ENCODE peak calls at places on chromosomes 7 and 10, in nine cellular contexts. F, X, L, O, M, S, H, J and A are unnamed samples.

GRCh38 chr7:155466142-155466813 is 8.3 kb downstream of the EN2 start:
- DNase-seq in H (no peak), F (no peak), J (no peak), M (no peak), L (no peak), O (no peak), X (no peak), S (no peak), A (no peak)

GRCh38 chr7:51315393-51316261 is 982 bp downstream of the COBL start:
- DNase-seq in F (peak; percentile 36), L (no peak), X (peak; percentile 81), H (peak; percentile 77), O (peak; percentile 29), M (no peak), S (peak; percentile 30), J (no peak), A (no peak)

GRCh38 chr7:134941185-134941900 is 45.0 kb upstream of the AGBL3 start:
- DNase-seq in F (peak; percentile 80), S (no peak), O (no peak), H (no peak), X (no peak), J (no peak), M (no peak), L (no peak), A (no peak)

GRCh38 chr10:4662576-4663161 is 163.3 kb upstream of the AKR1E2 start:
- DNase-seq in S (no peak), L (no peak), O (peak; percentile 36), H (no peak), F (no peak), M (no peak), X (no peak), J (no peak), A (no peak)

GRCh38 chr10:122675278-122675677 is 24.4 kb downstream of the C10orf120 start:
- DNase-seq in J (no peak), F (no peak), S (no peak), H (no peak), O (no peak), L (no peak), M (no peak), X (no peak), A (no peak)

GRCh38 chr10:102460836-102461186 is 9.5 kb upstream of the C10orf95 start:
- DNase-seq in H (no peak), X (no peak), S (no peak), J (no peak), O (no peak), F (no peak), M (no peak), L (no peak), A (no peak)

GRCh38 chr7:23700058-23700457 is 10.0 kb upstream of the STK31 start:
- DNase-seq in L (no peak), J (no peak), S (no peak), F (no peak), M (no peak), H (no peak), O (no peak), X (no peak), A (no peak)

GRCh38 chr7:44767134-44767911 is 18.7 kb downstream of the ZMIZ2 start:
- DNase-seq in L (no peak), H (no peak), M (no peak), F (no peak), X (no peak), J (no peak), S (no peak), O (no peak), A (no peak)

GRCh38 chr10:27822286-27822685 is 76.7 kb upstream of the MKX start:
- DNase-seq in J (no peak), S (no peak), H (no peak), O (no peak), X (no peak), M (no peak), F (no peak), L (no peak), A (no peak)

GRCh38 chr7:106538638-106539037 is 122.3 kb downstream of the CCDC71L start:
- DNase-seq in S (no peak), X (no peak), J (no peak), H (no peak), M (no peak), F (no peak), L (no peak), O (no peak), A (no peak)

GRCh38 chr10:88245974-88246511 is 337.1 kb downstream of the RNLS start:
- DNase-seq in S (no peak), H (no peak), M (peak; percentile 57), X (no peak), J (no peak), F (no peak), L (no peak), O (no peak), A (no peak)

GRCh38 chr7:70241776-70242175 is 643.5 kb downstream of the AUTS2 start:
- DNase-seq in O (no peak), J (no peak), L (no peak), M (no peak), F (no peak), S (no peak), H (no peak), X (no peak), A (no peak)

GRCh38 chr7:21805793-21806192 is 139.9 kb downstream of the CDCA7L start:
- DNase-seq in J (no peak), F (no peak), O (no peak), L (no peak), X (no peak), S (no peak), H (no peak), M (no peak), A (no peak)
- H3K27ac ChIP-seq in J (no peak overlapping the region), F (no peak overlapping the region), O (no peak overlapping the region), L (no peak overlapping the region), X (no peak overlapping the region), S (no peak overlapping the region), H (no peak overlapping the region), M (no peak overlapping the region), A (no peak overlapping the region)

DNA sequence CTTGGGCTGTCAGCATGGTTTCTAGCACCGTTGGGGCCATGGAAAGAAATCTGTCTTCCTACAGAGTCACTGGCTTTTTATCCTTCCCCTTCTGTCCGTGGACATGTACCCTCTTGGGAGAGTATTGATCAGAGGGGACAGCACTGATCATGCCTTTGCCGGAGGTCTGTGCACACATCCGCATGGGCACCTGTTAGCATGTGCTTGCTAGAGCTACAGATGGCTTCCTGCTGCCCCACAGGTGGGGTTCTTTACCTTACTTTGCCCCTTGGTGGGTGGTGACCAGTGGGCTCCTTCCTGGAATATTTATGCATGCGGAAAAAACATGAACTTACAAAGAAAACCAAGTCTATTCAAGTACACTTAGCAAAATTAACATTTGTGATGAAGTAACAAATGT is 24.9 kb downstream of the RPS24 start:
- DNase-seq in M (no peak), H (no peak), F (no peak), X (no peak), O (no peak), J (no peak), S (no peak), L (no peak), A (no peak)
- H3K36me3 ChIP-seq in M (no peaks in the 10 kb centered on the region), H (no peaks in the 10 kb centered on the region), F (no peaks in the 10 kb centered on the region), X (no peaks in the 10 kb centered on the region), O (no peaks in the 10 kb centered on the region), J (no peaks in the 10 kb centered on the region), S (no peaks in the 10 kb centered on the region), L (no peaks in the 10 kb centered on the region), A (no peaks in the 10 kb centered on the region)

GRCh38 chr10:69867699-69868558 is 66.2 kb downstream of the COL13A1 start:
- DNase-seq in S (no peak), L (no peak), O (no peak), M (no peak), F (no peak), H (no peak), J (no peak), X (no peak), A (no peak)

GRCh38 chr10:69865450-69865849 is 63.7 kb downstream of the COL13A1 start:
- DNase-seq in L (no peak), M (no peak), J (no peak), S (no peak), F (peak; percentile 44), H (no peak), O (no peak), X (no peak), A (no peak)

GRCh38 chr10:69866246-69866687 is 64.6 kb downstream of the COL13A1 start:
- DNase-seq in L (no peak), J (no peak), X (no peak), S (no peak), M (no peak), F (no peak), H (no peak), O (no peak), A (no peak)

GRCh38 chr10:69868821-69869220 is 67.1 kb downstream of the COL13A1 start:
- DNase-seq in L (no peak), M (no peak), O (no peak), F (no peak), X (no peak), J (no peak), H (no peak), S (no peak), A (no peak)

DNA sequence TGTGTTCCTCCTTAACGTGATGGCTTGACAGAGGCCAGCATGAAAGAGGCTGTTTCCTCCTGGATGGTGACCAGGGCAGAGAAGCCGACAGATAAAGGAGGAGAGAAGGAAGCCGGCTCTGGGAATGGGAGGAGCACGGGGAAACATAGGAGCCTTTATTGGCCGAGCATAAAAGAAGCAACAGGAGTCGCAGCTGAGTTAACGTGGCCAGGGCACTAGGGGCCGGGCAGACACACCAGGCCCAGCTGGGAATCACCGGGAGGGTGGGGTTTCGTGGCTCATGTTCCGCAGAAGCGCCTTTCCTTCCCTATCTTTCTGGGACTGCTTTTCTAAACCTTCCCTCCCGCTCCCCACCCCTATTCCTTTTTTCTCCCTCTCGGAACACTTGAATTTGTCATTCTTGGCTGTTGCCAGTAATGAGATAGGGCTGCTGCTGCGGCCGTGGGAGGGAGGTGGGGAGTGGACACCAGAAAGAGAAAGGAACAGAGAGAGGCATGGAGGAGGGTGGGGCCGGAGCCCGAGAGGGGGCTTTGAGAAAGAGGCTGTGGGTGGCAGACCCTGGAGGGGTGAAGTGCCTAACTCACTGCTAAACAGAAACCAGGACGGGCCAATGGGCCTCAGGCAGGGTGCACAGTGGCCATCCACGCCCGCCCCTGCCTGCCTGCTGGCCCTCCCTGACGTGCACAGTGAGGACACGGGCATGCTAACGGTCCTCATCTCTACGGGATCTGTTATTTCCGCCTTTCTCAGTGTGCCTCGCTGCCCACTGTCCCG is 65.2 kb downstream of the COL13A1 start:
- DNase-seq in L (no peak), O (no peak), S (peak; percentile 44), F (peak; percentile 78), X (no peak), H (no peak), M (peak; percentile 58), J (no peak), A (no peak)
- TF ChIP-seq CTCF in L (no peak), O (no peak), S (no peak), F (no peak), X (no peak), H (no peak), M (no peak), J (no peak), A (no peak)

GRCh38 chr7:143289421-143289820 is 1.3 kb downstream of the CASP2 start:
- DNase-seq in J (no peak), F (no peak), O (no peak), X (no peak), H (no peak), M (no peak), S (no peak), L (no peak), A (no peak)
- H3K27ac ChIP-seq in J (peak overlapping the region; percentile 96), F (peak overlapping the region; percentile 86), O (peak overlapping the region; percentile 91), X (no peak overlapping the region), H (no peak overlapping the region), M (peak overlapping the region; percentile 88), S (peak overlapping the region; percentile 95), L (no peak overlapping the region), A (peak overlapping the region; percentile 96)